ENCODE peak calls at places on chromosomes 13 and 19, in ten cellular contexts. S is natural killer cell, U is tibial artery, M is psoas muscle, L is astrocyte of the spinal cord, B is mesothelial cell of epicardium, X is OCI-LY7, I is brain microvascular endothelial cell, A is AG09319, K is tibial nerve. O is an unnamed sample.

GRCh38 chr13:50512602-50513527 is 330.6 kb downstream of the DLEU7 start:
- DNase-seq in X (peak; percentile 95), M (peak; percentile 53), S (peak; percentile 37), L (peak; percentile 73), U (peak; percentile 59), I (peak; percentile 45), K (peak; percentile 44), B (no peak), A (no peak), O (peak; percentile 53)

GRCh38 chr13:109333893-109334651 is 452.3 kb downstream of the IRS2 start:
- DNase-seq in I (no peak), A (no peak), K (no peak), L (no peak), S (no peak), X (no peak), M (no peak), U (no peak), B (no peak), O (no peak)

GRCh38 chr13:38518328-38518727 is 168.5 kb upstream of the FREM2 start:
- DNase-seq in K (no peak), A (no peak), B (no peak), U (no peak), L (no peak), M (no peak), S (no peak), X (no peak), I (no peak), O (no peak)

GRCh38 chr19:41994994-41995958 is 1.2 kb upstream of the ATP1A3 start:
- DNase-seq in U (no peak), I (no peak), M (no peak), B (no peak), A (no peak), L (no peak), K (no peak), X (no peak), S (no peak), O (no peak)

GRCh38 chr13:106423530-106423929 is 111.9 kb downstream of the EFNB2 start:
- DNase-seq in A (no peak), X (no peak), S (no peak), L (no peak), M (no peak), K (no peak), I (no peak), U (no peak), B (no peak), O (no peak)

GRCh38 chr19:16851031-16851712 is 22.0 kb downstream of the SIN3B start:
- DNase-seq in X (no peak), I (peak; percentile 49), L (peak; percentile 47), K (no peak), M (no peak), B (no peak), S (no peak), U (no peak), A (no peak), O (no peak)

GRCh38 chr13:100668408-100668807 is 6.2 kb downstream of the TMTC4 start:
- DNase-seq in L (peak; percentile 75), X (no peak), K (no peak), M (no peak), A (no peak), I (no peak), S (no peak), U (no peak), B (no peak), O (no peak)

GRCh38 chr13:42991892-42992584 is at the start of gene EPSTI1:
- DNase-seq in U (peak; percentile 66), K (peak; percentile 61), M (peak; percentile 54), A (no peak), B (peak; percentile 66), I (peak; percentile 85), S (peak; percentile 68), X (peak; percentile 75), L (peak; percentile 83), O (peak; percentile 66)

GRCh38 chr19:56316728-56317127 is 2.1 kb upstream of the ZSCAN5A start:
- DNase-seq in A (no peak), X (no peak), K (no peak), S (no peak), B (no peak), U (no peak), I (no peak), M (no peak), L (no peak), O (no peak)

GRCh38 chr19:29516358-29516725 is 9.5 kb upstream of the VSTM2B start:
- DNase-seq in K (no peak), B (no peak), A (no peak), X (no peak), I (no peak), L (no peak), M (no peak), S (no peak), U (no peak), O (no peak)

GRCh38 chr13:86741762-86742285 is 929.3 kb upstream of the SLITRK5 start:
- DNase-seq in U (no peak), X (no peak), L (peak; percentile 4), M (no peak), K (no peak), I (no peak), B (no peak), A (no peak), S (no peak), O (no peak)
- TF ChIP-seq CTCF in U (no peak), X (peak; percentile 46), L (peak; percentile 9), M (no peak), K (no peak), I (peak; percentile 15), B (no peak), A (no peak), S (no peak), O (no peak)

GRCh38 chr13:52447815-52448552 is 2.5 kb downstream of the VPS36 start:
- DNase-seq in K (no peak), X (no peak), B (no peak), M (no peak), U (no peak), I (no peak), L (no peak), A (no peak), S (no peak), O (no peak)

GRCh38 chr13:52452470-52452869 is 2.0 kb upstream of the VPS36 start:
- DNase-seq in S (no peak), L (no peak), M (no peak), K (no peak), X (no peak), I (no peak), U (no peak), B (no peak), A (no peak), O (no peak)

GRCh38 chr13:52449323-52450011 is 967 bp downstream of the VPS36 start:
- DNase-seq in X (peak; percentile 14), M (no peak), K (no peak), U (no peak), B (no peak), A (no peak), I (no peak), S (no peak), L (no peak), O (no peak)

GRCh38 chr13:52450012-52450792 is at the start of gene VPS36:
- DNase-seq in X (peak; percentile 95), M (peak; percentile 97), K (peak; percentile 93), U (peak; percentile 92), B (peak; percentile 99), A (peak; percentile 83), L (peak; percentile 95), S (peak; percentile 97), I (peak; percentile 86), O (peak; percentile 91)

DNA sequence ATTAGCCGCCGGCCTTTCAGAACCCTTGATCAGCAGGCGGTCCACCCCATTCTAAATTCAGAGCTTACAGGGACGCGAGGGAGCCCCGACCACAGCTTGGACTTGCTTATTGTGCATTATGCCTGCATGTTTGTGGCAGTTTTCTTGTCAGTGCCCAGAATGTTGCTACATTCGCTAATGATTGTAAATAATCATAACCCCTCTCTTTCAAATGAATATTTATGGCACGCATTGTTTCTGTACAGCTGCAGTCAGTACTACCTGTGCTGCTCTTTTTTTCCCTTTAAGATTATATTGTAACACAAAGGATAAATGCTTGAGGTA is 321 bp upstream of the VPS36 start:
- DNase-seq in X (no peak), I (no peak), L (no peak), M (no peak), A (no peak), U (no peak), S (no peak), K (no peak), B (no peak), O (no peak)
- TF ChIP-seq CTCF in X (no peak), I (no peak), L (no peak), M (no peak), A (no peak), U (no peak), S (peak; percentile 67), K (no peak), B (peak; percentile 74), O (peak; percentile 82)

DNA sequence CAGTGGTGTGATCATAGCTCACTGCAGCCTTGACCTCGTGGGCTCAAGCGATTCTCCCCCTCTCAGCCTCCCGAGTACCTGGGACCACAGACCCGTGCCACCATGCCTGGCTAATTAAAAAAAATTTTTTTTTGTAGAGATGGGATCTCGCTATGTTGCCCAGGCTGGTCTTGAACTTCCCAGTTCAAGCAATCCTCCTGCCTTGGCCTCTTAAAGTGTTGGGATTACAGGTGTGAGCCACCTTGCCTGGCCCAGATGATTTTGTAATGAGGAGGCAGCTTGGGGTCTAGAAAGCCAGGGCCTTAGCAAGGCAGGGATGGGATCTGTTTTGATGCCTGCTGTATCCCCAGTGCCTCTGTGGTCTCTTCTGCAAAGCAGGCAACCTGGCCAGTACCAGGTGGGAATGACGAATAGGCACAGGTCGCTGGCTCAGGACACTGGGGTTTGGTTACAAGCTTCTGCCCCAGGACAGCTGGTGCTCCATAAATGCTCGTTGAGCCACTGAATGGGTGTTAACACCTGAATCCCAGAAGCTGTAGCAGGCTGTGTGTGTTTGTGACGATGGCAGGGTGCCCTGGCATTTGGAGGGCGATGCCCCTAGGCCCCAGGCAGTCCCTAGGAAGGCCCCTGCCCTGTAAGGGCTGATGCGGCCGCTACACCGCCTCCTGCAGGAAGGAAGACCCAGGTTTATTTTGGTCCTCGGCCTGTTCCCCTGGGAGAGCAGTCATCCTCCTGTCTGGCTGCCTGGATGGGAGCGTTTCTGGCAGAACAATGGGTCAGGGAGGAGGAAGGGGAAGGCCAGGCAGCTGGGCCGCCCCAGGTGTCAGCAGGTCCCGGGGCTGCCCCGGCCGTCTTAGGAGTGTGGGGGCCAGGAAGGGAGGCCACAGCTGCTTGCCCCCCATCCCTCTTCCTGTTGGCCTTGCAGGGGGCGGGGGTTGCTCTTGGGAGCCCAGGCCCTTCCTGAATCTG is 8.6 kb downstream of the TNFAIP8L1 start:
- DNase-seq in B (no peak), S (no peak), X (no peak), K (peak; percentile 41), L (no peak), A (no peak), I (peak; percentile 43), U (no peak), M (peak; percentile 56), O (no peak)
- TF ChIP-seq CTCF in B (no peak), S (no peak), X (peak; percentile 45), K (peak; percentile 27), L (peak; percentile 41), A (no peak), I (peak; percentile 53), U (no peak), M (no peak), O (no peak)

DNA sequence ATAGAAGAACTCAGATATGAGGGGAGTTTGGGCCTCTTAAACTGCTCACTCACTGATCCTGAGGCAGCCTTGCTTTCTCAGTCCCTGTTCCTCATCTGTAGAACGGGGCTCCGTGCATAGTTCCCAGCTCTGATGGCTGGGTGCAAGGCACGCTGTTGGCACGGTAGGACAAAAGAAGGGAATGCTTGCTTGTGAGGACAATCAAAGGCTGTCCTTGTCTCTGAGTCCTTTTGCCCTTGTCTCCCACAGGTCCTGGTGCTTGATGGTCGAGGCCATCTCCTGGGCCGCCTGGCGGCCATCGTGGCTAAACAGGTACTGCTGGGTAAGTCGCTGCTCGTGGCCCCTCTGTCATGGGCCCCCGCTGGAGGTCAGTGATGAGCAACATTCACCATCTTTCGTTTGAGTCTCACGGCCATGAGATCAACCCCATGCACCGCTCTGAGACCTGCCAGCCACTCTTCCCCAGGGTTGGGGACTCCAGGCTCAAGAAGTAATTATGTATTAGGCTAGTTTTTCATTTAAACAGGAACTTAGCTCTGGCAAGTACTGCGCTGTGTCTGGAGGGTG is 2.3 kb downstream of the RPL13A start:
- DNase-seq in U (no peak), X (peak; percentile 78), K (no peak), A (no peak), M (no peak), I (no peak), B (no peak), L (no peak), S (no peak), O (no peak)
- TF ChIP-seq CTCF in U (no peak), X (peak; percentile 78), K (no peak), A (no peak), M (no peak), I (no peak), B (no peak), L (no peak), S (no peak), O (no peak)

O was measured in CD14-positive monocyte.